ENCODE peak calls at places on chromosomes 2 and 18, in six cellular contexts. W is ovary, C is transverse colon, Z is K562, S is A549, R is sigmoid colon. K is an unnamed sample.

GRCh38 chr18:42586603-42587002 is 528.9 kb downstream of the RIT2 start:
- DNase-seq in W (no peak), C (no peak), Z (no peak), S (no peak), R (no peak), K (no peak)

GRCh38 chr2:231308631-231309414 is 86.7 kb upstream of the B3GNT7 start:
- DNase-seq in W (no peak), C (no peak), Z (no peak), S (peak), R (no peak), K (no peak)

GRCh38 chr2:101125799-101126198 is 25.4 kb downstream of the TBC1D8 start:
- DNase-seq in W (no peak), C (no peak), Z (no peak), S (no peak), R (no peak), K (no peak)

GRCh38 chr2:177314194-177314593 is 49.7 kb upstream of the NFE2L2 start:
- DNase-seq in W (no peak), C (no peak), Z (no peak), S (no peak), R (no peak), K (no peak)

GRCh38 chr18:45353530-45353929 is 261.7 kb upstream of the SLC14A2 start:
- DNase-seq in W (no peak), C (no peak), Z (no peak), S (peak), R (no peak), K (no peak)

GRCh38 chr2:23199115-23199918 is 185.7 kb upstream of the KLHL29 start:
- DNase-seq in W (no peak), C (no peak), Z (peak), S (peak), R (no peak), K (no peak)

GRCh38 chr2:200862532-200863000 is 1.9 kb downstream of the CLK1 start:
- DNase-seq in W (peak), C (peak), Z (no peak), S (no peak), R (no peak), K (no peak)

GRCh38 chr2:235958631-235959395 is 209.4 kb downstream of the GBX2 start:
- DNase-seq in W (no peak), C (no peak), Z (no peak), S (no peak), R (peak), K (no peak)

GRCh38 chr2:196149926-196150325 is 21.5 kb downstream of the STK17B start:
- DNase-seq in W (no peak), C (no peak), Z (no peak), S (no peak), R (no peak), K (no peak)

GRCh38 chr2:189552991-189553404 is 27.6 kb downstream of the SLC40A1 start:
- DNase-seq in W (no peak), C (no peak), Z (no peak), S (no peak), R (no peak), K (no peak)
- TF ChIP-seq EP300 in W (no peak), C (no peak), Z (no peak), S (peak), R (no peak), K (no peak)

DNA sequence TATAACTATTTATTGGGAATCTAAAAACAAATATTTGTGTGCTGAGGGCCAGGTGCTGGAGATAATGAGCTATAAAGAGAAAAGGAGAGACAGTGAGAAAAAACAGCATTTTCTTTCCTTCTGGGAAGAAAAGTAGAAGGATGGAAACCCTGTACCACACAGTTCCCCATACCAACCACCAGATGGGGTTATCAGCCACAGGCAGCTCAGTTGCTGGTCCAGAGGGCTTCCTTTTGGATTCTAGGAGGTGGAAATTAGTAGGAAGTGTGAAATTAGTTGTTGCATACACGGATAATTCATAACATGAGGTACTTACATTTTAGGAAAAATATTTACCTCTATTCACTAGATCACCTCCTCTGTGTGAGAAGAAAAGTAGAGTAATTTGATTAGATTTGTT is 237.0 kb upstream of the FOSL2 start:
- DNase-seq in W (no peak), C (no peak), Z (peak), S (peak), R (no peak), K (no peak)
- TF ChIP-seq CTCF in W (no peak), C (peak), Z (peak), S (peak), R (peak), K (no peak)

DNA sequence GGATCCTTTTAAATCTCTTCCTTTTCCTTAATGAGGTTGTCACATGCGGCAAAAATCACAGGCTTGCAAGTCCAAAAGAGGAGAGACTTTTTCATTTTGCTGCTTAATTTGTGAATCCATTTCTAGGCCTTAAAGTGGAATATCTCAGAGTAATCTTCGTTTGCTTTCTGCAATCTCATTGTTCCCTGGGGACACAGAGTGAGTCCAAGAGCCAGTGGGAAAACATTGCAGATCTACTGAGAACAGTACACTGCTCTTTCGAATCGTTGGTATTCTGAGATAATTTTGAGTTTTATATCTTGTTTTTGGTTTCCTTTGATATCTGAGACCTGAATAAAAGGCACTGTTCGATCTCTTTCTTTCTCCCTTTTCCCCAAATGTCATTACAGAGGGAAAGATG is 418.0 kb upstream of the ZEB2 start:
- DNase-seq in W (no peak), C (no peak), Z (no peak), S (no peak), R (no peak), K (no peak)
- H3K4me3 ChIP-seq in W (no peak), C (no peak), Z (no peak), S (no peak), R (no peak), K (no peak)

DNA sequence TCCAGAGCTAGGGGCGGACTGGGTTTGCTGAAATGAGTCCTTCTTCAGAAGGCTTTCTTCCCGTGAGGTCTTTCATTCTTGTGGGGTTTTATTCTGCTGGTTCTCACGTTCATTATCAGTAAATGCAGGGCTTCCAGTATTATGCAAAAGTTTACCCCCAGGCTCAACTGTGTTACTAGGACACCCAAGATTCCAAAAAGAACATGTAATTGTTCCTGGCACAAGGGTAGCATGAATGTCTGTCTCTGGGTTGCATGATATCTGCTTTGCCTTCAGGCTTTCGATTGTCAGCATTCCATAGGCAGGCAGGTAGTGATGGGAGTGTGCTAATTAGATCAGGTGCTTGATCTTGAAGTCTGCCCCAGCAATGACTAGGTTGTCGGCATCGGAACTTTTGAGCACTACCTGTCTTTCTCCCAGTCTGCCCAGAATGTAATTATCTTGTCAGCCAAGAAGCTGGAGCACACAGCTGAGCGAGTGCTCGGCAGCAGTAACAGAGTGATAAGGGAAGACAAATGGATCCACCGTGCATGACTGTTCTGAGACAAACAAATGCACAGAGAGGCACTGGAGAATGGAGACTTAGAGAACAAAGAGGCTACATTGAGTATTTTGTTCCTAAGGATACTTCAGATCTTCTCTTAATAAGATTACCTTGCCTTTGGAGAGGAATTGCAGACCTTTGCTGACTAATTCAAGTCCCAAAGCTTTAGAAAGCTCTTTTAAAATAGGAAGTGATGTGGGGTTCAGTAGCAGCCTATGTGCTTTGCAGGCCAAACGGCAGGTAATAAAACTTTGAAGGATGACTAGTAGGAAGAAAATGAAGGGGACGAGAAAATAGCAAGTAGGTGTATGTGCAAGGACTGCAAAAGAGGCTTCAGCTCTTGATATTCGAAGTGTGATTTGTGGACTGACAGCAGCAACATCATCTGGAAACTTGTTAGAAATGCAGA is 41.9 kb downstream of the ITGB6 start:
- DNase-seq in W (no peak), C (no peak), Z (no peak), S (no peak), R (no peak), K (no peak)
- TF ChIP-seq EP300 in W (no peak), C (no peak), Z (no peak), S (no peak), R (no peak), K (no peak)

GRCh38 chr2:9974344-9974743 is 22.9 kb downstream of the GRHL1 start:
- DNase-seq in W (no peak), C (no peak), Z (no peak), S (no peak), R (no peak), K (no peak)
- TF ChIP-seq CTCF in W (no peak), C (no peak), Z (no peak), S (no peak), R (no peak), K (no peak)

DNA sequence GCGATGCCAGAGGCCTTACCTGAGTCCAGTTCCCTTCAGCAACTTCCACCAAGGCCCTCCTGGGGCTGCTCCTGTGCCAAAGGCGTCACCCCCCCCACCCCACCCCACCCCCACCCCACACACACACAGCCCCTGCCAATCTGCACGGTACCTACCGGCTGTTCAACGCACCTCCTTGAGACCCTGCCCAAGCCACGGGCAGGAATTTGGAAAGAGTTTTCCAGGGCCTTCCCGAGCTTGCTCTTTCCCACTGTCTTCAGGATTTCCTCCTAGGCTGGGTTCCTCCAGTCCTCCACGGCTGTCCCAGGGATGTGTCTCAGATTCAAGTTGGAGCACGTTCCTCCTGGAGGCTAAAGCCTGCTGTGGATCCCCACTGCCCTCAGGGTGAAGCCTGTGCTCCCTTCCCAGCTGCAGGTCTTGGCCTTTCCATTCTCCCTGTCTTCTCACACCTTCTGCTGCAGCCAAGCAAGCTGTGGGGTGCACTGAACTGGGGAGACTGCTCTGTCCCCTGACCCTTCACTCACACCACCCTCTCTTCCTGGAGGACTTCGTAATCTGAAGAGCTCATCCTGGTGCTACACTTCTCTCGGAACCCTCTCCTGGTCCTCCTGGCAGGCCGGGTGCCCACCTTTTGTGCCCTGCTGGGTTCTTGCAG is 54.8 kb upstream of the HS6ST1 start:
- DNase-seq in W (no peak), C (no peak), Z (no peak), S (no peak), R (no peak), K (peak)
- H3K4me3 ChIP-seq in W (no peak), C (no peak), Z (no peak), S (no peak), R (no peak), K (no peak)

GRCh38 chr2:207796585-207797350 is 27.1 kb upstream of the FZD5 start:
- DNase-seq in W (no peak), C (peak), Z (no peak), S (no peak), R (no peak), K (peak)

GRCh38 chr2:207790898-207791297 is 21.2 kb upstream of the FZD5 start:
- DNase-seq in W (no peak), C (no peak), Z (no peak), S (no peak), R (no peak), K (no peak)

GRCh38 chr2:207787800-207788199 is 18.1 kb upstream of the FZD5 start:
- DNase-seq in W (no peak), C (no peak), Z (no peak), S (no peak), R (no peak), K (no peak)

GRCh38 chr2:207791579-207792243 is 22.0 kb upstream of the FZD5 start:
- DNase-seq in W (no peak), C (no peak), Z (no peak), S (no peak), R (no peak), K (no peak)

DNA sequence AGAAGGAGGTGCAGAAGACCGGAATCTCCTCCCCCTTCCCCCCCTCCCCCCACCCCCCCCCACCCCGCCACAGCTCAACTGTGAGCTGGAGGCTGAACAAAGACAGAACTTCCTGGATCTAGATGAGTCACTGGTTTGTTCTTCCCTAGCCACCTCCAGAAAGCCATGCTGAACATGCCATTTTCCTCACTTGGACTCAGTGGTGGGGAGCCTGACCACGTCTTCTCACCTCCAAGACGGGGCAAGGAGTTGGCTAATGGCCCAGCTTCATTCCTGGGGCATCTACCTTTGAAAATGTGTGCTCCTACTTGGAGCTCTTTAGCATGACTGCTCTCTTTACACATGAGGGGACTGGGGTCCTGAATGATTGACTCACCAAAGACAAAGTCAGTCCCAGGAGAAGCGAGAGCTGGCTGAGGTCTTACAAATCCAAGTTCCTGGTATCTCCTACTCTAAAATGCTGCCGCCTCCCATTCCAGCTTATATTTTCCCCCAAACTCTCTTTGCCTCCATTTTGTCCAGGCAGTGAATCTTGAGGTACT is 22.6 kb upstream of the FZD5 start:
- DNase-seq in W (no peak), C (no peak), Z (peak), S (peak), R (no peak), K (no peak)
- TF ChIP-seq EP300 in W (no peak), C (no peak), Z (no peak), S (no peak), R (no peak), K (no peak)

DNA sequence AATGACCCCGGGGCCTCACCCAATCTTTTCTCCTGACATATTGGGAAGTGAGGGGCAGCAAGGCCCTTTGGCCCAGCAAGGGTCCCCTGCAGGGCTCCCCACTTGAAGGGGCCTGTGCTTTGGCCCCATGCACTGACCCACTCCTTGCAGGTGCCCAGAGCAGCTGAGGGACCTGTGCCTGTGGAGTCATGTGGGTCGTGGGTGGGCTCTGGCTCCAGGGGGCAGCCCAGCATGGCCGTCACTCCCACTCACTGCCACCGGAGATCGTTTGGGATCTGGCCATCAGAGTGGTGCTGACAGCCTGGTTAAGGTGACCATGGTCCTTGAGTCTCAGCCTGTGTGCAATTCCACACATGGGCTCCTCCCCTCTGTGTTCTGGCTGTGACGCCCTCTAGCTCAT is 31.7 kb upstream of the APCDD1 start:
- DNase-seq in W (no peak), C (no peak), Z (no peak), S (no peak), R (no peak), K (no peak)
- TF ChIP-seq CTCF in W (no peak), C (no peak), Z (no peak), S (no peak), R (no peak), K (no peak)

K was measured in stomach.